ENCODE peak calls at places on chromosomes 7 and 10, in five cellular contexts. One of them, this sample, is unnamed.

GRCh38 chr7:365593-365992 is 75.6 kb downstream of the FOXL3 start:
- DNase-seq in GM04503: no peak
- DNase-seq in amniotic stem cell: no peak
- DNase-seq in T-helper 1 cell: no peak
- DNase-seq in HCT116: no peak
- DNase-seq in this sample: no peak

GRCh38 chr10:120460191-120460590 is 3.2 kb downstream of the PLPP4 start:
- DNase-seq in T-helper 1 cell: no peak
- DNase-seq in HCT116: no peak
- DNase-seq in amniotic stem cell: no peak
- DNase-seq in GM04503: no peak
- DNase-seq in this sample: no peak

GRCh38 chr7:153190452-153190851 is 430.9 kb downstream of the ACTR3B start:
- DNase-seq in T-helper 1 cell: no peak
- DNase-seq in amniotic stem cell: no peak
- DNase-seq in GM04503: no peak
- DNase-seq in HCT116: peak
- DNase-seq in this sample: peak

GRCh38 chr7:130939285-130940095 is 205.5 kb upstream of the KLF14 start:
- DNase-seq in HCT116: no peak
- DNase-seq in GM04503: no peak
- DNase-seq in amniotic stem cell: no peak
- DNase-seq in T-helper 1 cell: no peak
- DNase-seq in this sample: no peak

GRCh38 chr7:104956753-104957450 is 57.1 kb upstream of the KMT2E start:
- DNase-seq in GM04503: peak
- DNase-seq in HCT116: no peak
- DNase-seq in amniotic stem cell: peak
- DNase-seq in T-helper 1 cell: no peak
- DNase-seq in this sample: peak

GRCh38 chr7:105007298-105007697 is 6.7 kb upstream of the KMT2E start:
- DNase-seq in HCT116: no peak
- DNase-seq in amniotic stem cell: no peak
- DNase-seq in GM04503: no peak
- DNase-seq in T-helper 1 cell: no peak
- DNase-seq in this sample: no peak

GRCh38 chr7:98199131-98199530 is 12.1 kb upstream of the BHLHA15 start:
- DNase-seq in GM04503: no peak
- DNase-seq in amniotic stem cell: no peak
- DNase-seq in HCT116: no peak
- DNase-seq in T-helper 1 cell: no peak
- DNase-seq in this sample: no peak

GRCh38 chr7:77897004-77897547 is 98.5 kb downstream of the PHTF2 start:
- DNase-seq in amniotic stem cell: no peak
- DNase-seq in HCT116: no peak
- DNase-seq in T-helper 1 cell: no peak
- DNase-seq in GM04503: no peak
- DNase-seq in this sample: no peak

GRCh38 chr7:95104739-95105138 is 197.3 kb downstream of the PPP1R9A start:
- DNase-seq in T-helper 1 cell: no peak
- DNase-seq in HCT116: peak
- DNase-seq in GM04503: no peak
- DNase-seq in amniotic stem cell: no peak
- DNase-seq in this sample: no peak

GRCh38 chr7:4700577-4701235 is 18.6 kb downstream of the FOXK1 start:
- DNase-seq in HCT116: no peak
- DNase-seq in amniotic stem cell: no peak
- DNase-seq in GM04503: no peak
- DNase-seq in T-helper 1 cell: no peak
- DNase-seq in this sample: peak

GRCh38 chr10:130301026-130301892 is 165.1 kb downstream of the GLRX3 start:
- DNase-seq in GM04503: no peak
- DNase-seq in amniotic stem cell: no peak
- DNase-seq in HCT116: no peak
- DNase-seq in T-helper 1 cell: peak
- DNase-seq in this sample: peak

GRCh38 chr7:28626629-28627262 is 214.4 kb downstream of the CREB5 start:
- DNase-seq in amniotic stem cell: no peak
- DNase-seq in T-helper 1 cell: no peak
- DNase-seq in GM04503: no peak
- DNase-seq in HCT116: peak
- DNase-seq in this sample: peak

GRCh38 chr10:46022978-46023702 is 7.3 kb downstream of the NCOA4 start:
- DNase-seq in GM04503: peak
- DNase-seq in amniotic stem cell: peak
- DNase-seq in HCT116: peak
- DNase-seq in T-helper 1 cell: peak
- DNase-seq in this sample: peak

GRCh38 chr7:141359740-141360413 is 191.3 kb upstream of the AGK start:
- DNase-seq in T-helper 1 cell: no peak
- DNase-seq in GM04503: no peak
- DNase-seq in amniotic stem cell: no peak
- DNase-seq in HCT116: no peak
- DNase-seq in this sample: no peak

GRCh38 chr7:69786707-69787395 is 188.6 kb downstream of the AUTS2 start:
- DNase-seq in T-helper 1 cell: no peak
- DNase-seq in amniotic stem cell: no peak
- DNase-seq in HCT116: no peak
- DNase-seq in GM04503: no peak
- DNase-seq in this sample: no peak

GRCh38 chr7:13312327-13312726 is 624.9 kb downstream of the ARL4A start:
- DNase-seq in amniotic stem cell: no peak
- DNase-seq in HCT116: peak
- DNase-seq in GM04503: no peak
- DNase-seq in T-helper 1 cell: no peak
- DNase-seq in this sample: peak

GRCh38 chr10:76881477-76882220 is 756.0 kb downstream of the KCNMA1 start:
- DNase-seq in amniotic stem cell: no peak
- DNase-seq in HCT116: no peak
- DNase-seq in T-helper 1 cell: no peak
- DNase-seq in GM04503: peak
- DNase-seq in this sample: no peak

GRCh38 chr7:105691692-105692564 is 110.6 kb upstream of the EFCAB10 start:
- DNase-seq in amniotic stem cell: no peak
- DNase-seq in HCT116: no peak
- DNase-seq in GM04503: peak
- DNase-seq in T-helper 1 cell: peak
- DNase-seq in this sample: peak

GRCh38 chr10:3879073-3879472 is 94.1 kb upstream of the KLF6 start:
- DNase-seq in GM04503: no peak
- DNase-seq in amniotic stem cell: no peak
- DNase-seq in T-helper 1 cell: no peak
- DNase-seq in HCT116: no peak
- DNase-seq in this sample: no peak

GRCh38 chr7:147432068-147432467 is 1158.5 kb upstream of the C7orf33 start:
- DNase-seq in HCT116: no peak
- DNase-seq in amniotic stem cell: peak
- DNase-seq in T-helper 1 cell: no peak
- DNase-seq in GM04503: no peak
- DNase-seq in this sample: no peak

GRCh38 chr7:133650487-133651292 is 397.8 kb downstream of the EXOC4 start:
- DNase-seq in HCT116: no peak
- DNase-seq in T-helper 1 cell: no peak
- DNase-seq in GM04503: no peak
- DNase-seq in amniotic stem cell: no peak
- DNase-seq in this sample: no peak

GRCh38 chr7:32942783-32943653 is 14.2 kb upstream of the FKBP9 start:
- DNase-seq in amniotic stem cell: peak
- DNase-seq in GM04503: no peak
- DNase-seq in HCT116: peak
- DNase-seq in T-helper 1 cell: peak
- DNase-seq in this sample: peak

GRCh38 chr10:124469956-124470484 is 8.4 kb downstream of the LHPP start:
- DNase-seq in T-helper 1 cell: no peak
- DNase-seq in GM04503: no peak
- DNase-seq in amniotic stem cell: no peak
- DNase-seq in HCT116: no peak
- DNase-seq in this sample: no peak

GRCh38 chr7:425794-426188 is 93.9 kb downstream of the PDGFA start:
- DNase-seq in GM04503: no peak
- DNase-seq in T-helper 1 cell: no peak
- DNase-seq in amniotic stem cell: no peak
- DNase-seq in HCT116: no peak
- DNase-seq in this sample: no peak

GRCh38 chr10:35507519-35508109 is 97.5 kb upstream of the GJD4 start:
- DNase-seq in amniotic stem cell: no peak
- DNase-seq in GM04503: no peak
- DNase-seq in HCT116: no peak
- DNase-seq in T-helper 1 cell: no peak
- DNase-seq in this sample: no peak

GRCh38 chr10:3372284-3372683 is 199.7 kb upstream of the PITRM1 start:
- DNase-seq in GM04503: peak
- DNase-seq in T-helper 1 cell: no peak
- DNase-seq in amniotic stem cell: no peak
- DNase-seq in HCT116: no peak
- DNase-seq in this sample: no peak

GRCh38 chr7:23893172-23893941 is 183.3 kb downstream of the STK31 start:
- DNase-seq in GM04503: peak
- DNase-seq in HCT116: no peak
- DNase-seq in T-helper 1 cell: no peak
- DNase-seq in amniotic stem cell: peak
- DNase-seq in this sample: no peak

GRCh38 chr7:25073451-25073850 is 51.6 kb downstream of the CYCS start:
- DNase-seq in amniotic stem cell: no peak
- DNase-seq in GM04503: peak
- DNase-seq in HCT116: no peak
- DNase-seq in T-helper 1 cell: no peak
- DNase-seq in this sample: no peak

GRCh38 chr10:122974034-122974433 is 6.2 kb upstream of the PSTK start:
- DNase-seq in amniotic stem cell: no peak
- DNase-seq in T-helper 1 cell: no peak
- DNase-seq in HCT116: no peak
- DNase-seq in GM04503: no peak
- DNase-seq in this sample: no peak

GRCh38 chr10:4095171-4095570 is 310.2 kb upstream of the KLF6 start:
- DNase-seq in GM04503: no peak
- DNase-seq in T-helper 1 cell: no peak
- DNase-seq in HCT116: no peak
- DNase-seq in amniotic stem cell: no peak
- DNase-seq in this sample: no peak

GRCh38 chr7:158327012-158327411 is 260.6 kb downstream of the PTPRN2 start:
- DNase-seq in T-helper 1 cell: no peak
- DNase-seq in amniotic stem cell: no peak
- DNase-seq in HCT116: no peak
- DNase-seq in GM04503: no peak
- DNase-seq in this sample: no peak

GRCh38 chr7:45884136-45884535 is 4.2 kb upstream of the IGFBP1 start:
- DNase-seq in amniotic stem cell: no peak
- DNase-seq in HCT116: no peak
- DNase-seq in GM04503: no peak
- DNase-seq in T-helper 1 cell: no peak
- DNase-seq in this sample: no peak

GRCh38 chr7:45184326-45185027 is 26.9 kb downstream of the RAMP3 start:
- DNase-seq in T-helper 1 cell: no peak
- DNase-seq in amniotic stem cell: no peak
- DNase-seq in GM04503: no peak
- DNase-seq in HCT116: no peak
- DNase-seq in this sample: no peak

GRCh38 chr7:128938524-128939074 is 872 bp downstream of the IRF5 start:
- DNase-seq in HCT116: no peak
- DNase-seq in GM04503: no peak
- DNase-seq in amniotic stem cell: no peak
- DNase-seq in T-helper 1 cell: no peak
- DNase-seq in this sample: peak

GRCh38 chr10:18822156-18822555 is 162.9 kb downstream of the ARL5B start:
- DNase-seq in T-helper 1 cell: no peak
- DNase-seq in GM04503: no peak
- DNase-seq in amniotic stem cell: no peak
- DNase-seq in HCT116: no peak
- DNase-seq in this sample: peak

GRCh38 chr7:2012044-2012900 is 220.5 kb downstream of the MAD1L1 start:
- DNase-seq in T-helper 1 cell: no peak
- DNase-seq in amniotic stem cell: no peak
- DNase-seq in GM04503: no peak
- DNase-seq in HCT116: no peak
- DNase-seq in this sample: no peak

GRCh38 chr10:59805043-59805442 is 51.8 kb upstream of the MRLN start:
- DNase-seq in HCT116: no peak
- DNase-seq in amniotic stem cell: no peak
- DNase-seq in T-helper 1 cell: no peak
- DNase-seq in GM04503: no peak
- DNase-seq in this sample: peak

GRCh38 chr10:121710971-121711370 is 112.7 kb upstream of the FGFR2 start:
- DNase-seq in T-helper 1 cell: no peak
- DNase-seq in GM04503: no peak
- DNase-seq in HCT116: no peak
- DNase-seq in amniotic stem cell: no peak
- DNase-seq in this sample: no peak